ENCODE peak calls at places on chromosomes 1 and 21, in nine cellular contexts. One of them, this sample, is unnamed.

GRCh38 chr1:113859478-113860175 is 11.9 kb downstream of the PTPN22 start:
- ATAC-seq in stimulated activated naive CD8-positive, alpha-beta T cell treated with anti-CD3 and anti-CD28 coated beads, Interleukin-15, Interleukin-2, amounts not matched to agents 100 U/mL and 50 U/mL, for 24 hours: peak; percentile 75
- ATAC-seq in A549: no peak
- ATAC-seq in activated CD8-positive, alpha-beta memory T cell treated with anti-CD3 and anti-CD28 coated beads, Interleukin-2, amount 10 ng/mL, durations not matched to agents 7 days and 5 days: peak; percentile 67
- ATAC-seq in natural killer cell: peak; percentile 86
- ATAC-seq in foreskin keratinocyte: no peak
- ATAC-seq in left ventricle myocardium superior: no peak
- ATAC-seq in body of pancreas: no peak
- ATAC-seq in omental fat pad: no peak
- ATAC-seq in this sample: peak; percentile 40

GRCh38 chr1:229855999-229856650 is 210.9 kb upstream of the GALNT2 start:
- ATAC-seq in stimulated activated naive CD8-positive, alpha-beta T cell treated with anti-CD3 and anti-CD28 coated beads, Interleukin-15, Interleukin-2, amounts not matched to agents 100 U/mL and 50 U/mL, for 24 hours: peak; percentile 53
- ATAC-seq in A549: no peak
- ATAC-seq in activated CD8-positive, alpha-beta memory T cell treated with anti-CD3 and anti-CD28 coated beads, Interleukin-2, amount 10 ng/mL, durations not matched to agents 7 days and 5 days: peak; percentile 69
- ATAC-seq in natural killer cell: peak; percentile 85
- ATAC-seq in foreskin keratinocyte: no peak
- ATAC-seq in left ventricle myocardium superior: peak; percentile 42
- ATAC-seq in body of pancreas: peak; percentile 96
- ATAC-seq in omental fat pad: no peak
- ATAC-seq in this sample: peak; percentile 63

GRCh38 chr1:94798472-94798871 is 21.7 kb upstream of the SLC44A3 start:
- ATAC-seq in stimulated activated naive CD8-positive, alpha-beta T cell treated with anti-CD3 and anti-CD28 coated beads, Interleukin-15, Interleukin-2, amounts not matched to agents 100 U/mL and 50 U/mL, for 24 hours: no peak
- ATAC-seq in A549: no peak
- ATAC-seq in activated CD8-positive, alpha-beta memory T cell treated with anti-CD3 and anti-CD28 coated beads, Interleukin-2, amount 10 ng/mL, durations not matched to agents 7 days and 5 days: no peak
- ATAC-seq in natural killer cell: no peak
- ATAC-seq in foreskin keratinocyte: no peak
- ATAC-seq in left ventricle myocardium superior: no peak
- ATAC-seq in body of pancreas: no peak
- ATAC-seq in omental fat pad: no peak
- ATAC-seq in this sample: no peak

GRCh38 chr1:178650950-178651461 is 74.0 kb upstream of the RALGPS2 start:
- ATAC-seq in stimulated activated naive CD8-positive, alpha-beta T cell treated with anti-CD3 and anti-CD28 coated beads, Interleukin-15, Interleukin-2, amounts not matched to agents 100 U/mL and 50 U/mL, for 24 hours: no peak
- ATAC-seq in A549: peak; percentile 40
- ATAC-seq in activated CD8-positive, alpha-beta memory T cell treated with anti-CD3 and anti-CD28 coated beads, Interleukin-2, amount 10 ng/mL, durations not matched to agents 7 days and 5 days: no peak
- ATAC-seq in natural killer cell: no peak
- ATAC-seq in foreskin keratinocyte: no peak
- ATAC-seq in left ventricle myocardium superior: no peak
- ATAC-seq in body of pancreas: no peak
- ATAC-seq in omental fat pad: no peak
- ATAC-seq in this sample: no peak

GRCh38 chr1:234535763-234536515 is 57.0 kb upstream of the TARBP1 start:
- ATAC-seq in stimulated activated naive CD8-positive, alpha-beta T cell treated with anti-CD3 and anti-CD28 coated beads, Interleukin-15, Interleukin-2, amounts not matched to agents 100 U/mL and 50 U/mL, for 24 hours: no peak
- ATAC-seq in A549: no peak
- ATAC-seq in activated CD8-positive, alpha-beta memory T cell treated with anti-CD3 and anti-CD28 coated beads, Interleukin-2, amount 10 ng/mL, durations not matched to agents 7 days and 5 days: no peak
- ATAC-seq in natural killer cell: no peak
- ATAC-seq in foreskin keratinocyte: no peak
- ATAC-seq in left ventricle myocardium superior: peak; percentile 46
- ATAC-seq in body of pancreas: no peak
- ATAC-seq in omental fat pad: no peak
- ATAC-seq in this sample: no peak

GRCh38 chr1:110874303-110875215 is 1.6 kb downstream of the CD53 start:
- ATAC-seq in stimulated activated naive CD8-positive, alpha-beta T cell treated with anti-CD3 and anti-CD28 coated beads, Interleukin-15, Interleukin-2, amounts not matched to agents 100 U/mL and 50 U/mL, for 24 hours: peak; percentile 1
- ATAC-seq in A549: no peak
- ATAC-seq in activated CD8-positive, alpha-beta memory T cell treated with anti-CD3 and anti-CD28 coated beads, Interleukin-2, amount 10 ng/mL, durations not matched to agents 7 days and 5 days: peak; percentile 1
- ATAC-seq in natural killer cell: peak; percentile 19
- ATAC-seq in foreskin keratinocyte: no peak
- ATAC-seq in left ventricle myocardium superior: peak; percentile 36
- ATAC-seq in body of pancreas: no peak
- ATAC-seq in omental fat pad: no peak
- ATAC-seq in this sample: peak; percentile 18

GRCh38 chr1:43303477-43304286 is 2.9 kb downstream of the TIE1 start:
- ATAC-seq in stimulated activated naive CD8-positive, alpha-beta T cell treated with anti-CD3 and anti-CD28 coated beads, Interleukin-15, Interleukin-2, amounts not matched to agents 100 U/mL and 50 U/mL, for 24 hours: no peak
- ATAC-seq in A549: no peak
- ATAC-seq in activated CD8-positive, alpha-beta memory T cell treated with anti-CD3 and anti-CD28 coated beads, Interleukin-2, amount 10 ng/mL, durations not matched to agents 7 days and 5 days: no peak
- ATAC-seq in natural killer cell: no peak
- ATAC-seq in foreskin keratinocyte: no peak
- ATAC-seq in left ventricle myocardium superior: peak; percentile 34
- ATAC-seq in body of pancreas: no peak
- ATAC-seq in omental fat pad: no peak
- ATAC-seq in this sample: no peak

GRCh38 chr1:237204841-237205240 is 162.9 kb downstream of the RYR2 start:
- ATAC-seq in stimulated activated naive CD8-positive, alpha-beta T cell treated with anti-CD3 and anti-CD28 coated beads, Interleukin-15, Interleukin-2, amounts not matched to agents 100 U/mL and 50 U/mL, for 24 hours: no peak
- ATAC-seq in A549: no peak
- ATAC-seq in activated CD8-positive, alpha-beta memory T cell treated with anti-CD3 and anti-CD28 coated beads, Interleukin-2, amount 10 ng/mL, durations not matched to agents 7 days and 5 days: no peak
- ATAC-seq in natural killer cell: no peak
- ATAC-seq in foreskin keratinocyte: no peak
- ATAC-seq in left ventricle myocardium superior: peak; percentile 11
- ATAC-seq in body of pancreas: no peak
- ATAC-seq in omental fat pad: no peak
- ATAC-seq in this sample: no peak

GRCh38 chr1:155983191-155984023 is 5.1 kb upstream of the ARHGEF2 start:
- ATAC-seq in stimulated activated naive CD8-positive, alpha-beta T cell treated with anti-CD3 and anti-CD28 coated beads, Interleukin-15, Interleukin-2, amounts not matched to agents 100 U/mL and 50 U/mL, for 24 hours: no peak
- ATAC-seq in A549: peak; percentile 79
- ATAC-seq in activated CD8-positive, alpha-beta memory T cell treated with anti-CD3 and anti-CD28 coated beads, Interleukin-2, amount 10 ng/mL, durations not matched to agents 7 days and 5 days: no peak
- ATAC-seq in natural killer cell: no peak
- ATAC-seq in foreskin keratinocyte: peak; percentile 69
- ATAC-seq in left ventricle myocardium superior: peak; percentile 64
- ATAC-seq in body of pancreas: peak; percentile 19
- ATAC-seq in omental fat pad: peak; percentile 24
- ATAC-seq in this sample: peak; percentile 31

GRCh38 chr1:186513526-186513925 is 52.6 kb upstream of the PDC start:
- ATAC-seq in stimulated activated naive CD8-positive, alpha-beta T cell treated with anti-CD3 and anti-CD28 coated beads, Interleukin-15, Interleukin-2, amounts not matched to agents 100 U/mL and 50 U/mL, for 24 hours: no peak
- ATAC-seq in A549: no peak
- ATAC-seq in activated CD8-positive, alpha-beta memory T cell treated with anti-CD3 and anti-CD28 coated beads, Interleukin-2, amount 10 ng/mL, durations not matched to agents 7 days and 5 days: no peak
- ATAC-seq in natural killer cell: no peak
- ATAC-seq in foreskin keratinocyte: no peak
- ATAC-seq in left ventricle myocardium superior: no peak
- ATAC-seq in body of pancreas: no peak
- ATAC-seq in omental fat pad: no peak
- ATAC-seq in this sample: no peak

GRCh38 chr1:232950919-232951579 is 638 bp downstream of the NTPCR start:
- ATAC-seq in stimulated activated naive CD8-positive, alpha-beta T cell treated with anti-CD3 and anti-CD28 coated beads, Interleukin-15, Interleukin-2, amounts not matched to agents 100 U/mL and 50 U/mL, for 24 hours: peak; percentile 48
- ATAC-seq in A549: peak; percentile 69
- ATAC-seq in activated CD8-positive, alpha-beta memory T cell treated with anti-CD3 and anti-CD28 coated beads, Interleukin-2, amount 10 ng/mL, durations not matched to agents 7 days and 5 days: peak; percentile 28
- ATAC-seq in natural killer cell: peak; percentile 30
- ATAC-seq in foreskin keratinocyte: peak; percentile 5
- ATAC-seq in left ventricle myocardium superior: peak; percentile 52
- ATAC-seq in body of pancreas: no peak
- ATAC-seq in omental fat pad: no peak
- ATAC-seq in this sample: peak; percentile 67

GRCh38 chr21:37045139-37045538 is 27.7 kb downstream of the PIGP start:
- ATAC-seq in stimulated activated naive CD8-positive, alpha-beta T cell treated with anti-CD3 and anti-CD28 coated beads, Interleukin-15, Interleukin-2, amounts not matched to agents 100 U/mL and 50 U/mL, for 24 hours: no peak
- ATAC-seq in A549: no peak
- ATAC-seq in activated CD8-positive, alpha-beta memory T cell treated with anti-CD3 and anti-CD28 coated beads, Interleukin-2, amount 10 ng/mL, durations not matched to agents 7 days and 5 days: peak; percentile 65
- ATAC-seq in natural killer cell: no peak
- ATAC-seq in foreskin keratinocyte: no peak
- ATAC-seq in left ventricle myocardium superior: no peak
- ATAC-seq in body of pancreas: no peak
- ATAC-seq in omental fat pad: no peak
- ATAC-seq in this sample: no peak

GRCh38 chr1:2496087-2496622 is 20.1 kb downstream of the PLCH2 start:
- ATAC-seq in stimulated activated naive CD8-positive, alpha-beta T cell treated with anti-CD3 and anti-CD28 coated beads, Interleukin-15, Interleukin-2, amounts not matched to agents 100 U/mL and 50 U/mL, for 24 hours: no peak
- ATAC-seq in A549: no peak
- ATAC-seq in activated CD8-positive, alpha-beta memory T cell treated with anti-CD3 and anti-CD28 coated beads, Interleukin-2, amount 10 ng/mL, durations not matched to agents 7 days and 5 days: peak; percentile 53
- ATAC-seq in natural killer cell: peak; percentile 64
- ATAC-seq in foreskin keratinocyte: no peak
- ATAC-seq in left ventricle myocardium superior: no peak
- ATAC-seq in body of pancreas: no peak
- ATAC-seq in omental fat pad: no peak
- ATAC-seq in this sample: no peak

GRCh38 chr1:202069670-202070069 is 53.0 kb upstream of the GPR37L1 start:
- ATAC-seq in stimulated activated naive CD8-positive, alpha-beta T cell treated with anti-CD3 and anti-CD28 coated beads, Interleukin-15, Interleukin-2, amounts not matched to agents 100 U/mL and 50 U/mL, for 24 hours: no peak
- ATAC-seq in A549: no peak
- ATAC-seq in activated CD8-positive, alpha-beta memory T cell treated with anti-CD3 and anti-CD28 coated beads, Interleukin-2, amount 10 ng/mL, durations not matched to agents 7 days and 5 days: no peak
- ATAC-seq in natural killer cell: no peak
- ATAC-seq in foreskin keratinocyte: no peak
- ATAC-seq in left ventricle myocardium superior: no peak
- ATAC-seq in body of pancreas: peak; percentile 82
- ATAC-seq in omental fat pad: no peak
- ATAC-seq in this sample: no peak

GRCh38 chr1:44947060-44947773 is 39.2 kb downstream of the EIF2B3 start:
- ATAC-seq in stimulated activated naive CD8-positive, alpha-beta T cell treated with anti-CD3 and anti-CD28 coated beads, Interleukin-15, Interleukin-2, amounts not matched to agents 100 U/mL and 50 U/mL, for 24 hours: peak; percentile 36
- ATAC-seq in A549: no peak
- ATAC-seq in activated CD8-positive, alpha-beta memory T cell treated with anti-CD3 and anti-CD28 coated beads, Interleukin-2, amount 10 ng/mL, durations not matched to agents 7 days and 5 days: no peak
- ATAC-seq in natural killer cell: no peak
- ATAC-seq in foreskin keratinocyte: no peak
- ATAC-seq in left ventricle myocardium superior: peak; percentile 93
- ATAC-seq in body of pancreas: peak; percentile 69
- ATAC-seq in omental fat pad: peak; percentile 57
- ATAC-seq in this sample: peak; percentile 34

GRCh38 chr1:18866314-18866713 is 6.9 kb upstream of the TAS1R2 start:
- ATAC-seq in stimulated activated naive CD8-positive, alpha-beta T cell treated with anti-CD3 and anti-CD28 coated beads, Interleukin-15, Interleukin-2, amounts not matched to agents 100 U/mL and 50 U/mL, for 24 hours: no peak
- ATAC-seq in A549: no peak
- ATAC-seq in activated CD8-positive, alpha-beta memory T cell treated with anti-CD3 and anti-CD28 coated beads, Interleukin-2, amount 10 ng/mL, durations not matched to agents 7 days and 5 days: no peak
- ATAC-seq in natural killer cell: no peak
- ATAC-seq in foreskin keratinocyte: no peak
- ATAC-seq in left ventricle myocardium superior: no peak
- ATAC-seq in body of pancreas: no peak
- ATAC-seq in omental fat pad: no peak
- ATAC-seq in this sample: no peak

GRCh38 chr21:42581676-42582371 is 68.2 kb downstream of the SLC37A1 start:
- ATAC-seq in stimulated activated naive CD8-positive, alpha-beta T cell treated with anti-CD3 and anti-CD28 coated beads, Interleukin-15, Interleukin-2, amounts not matched to agents 100 U/mL and 50 U/mL, for 24 hours: no peak
- ATAC-seq in A549: no peak
- ATAC-seq in activated CD8-positive, alpha-beta memory T cell treated with anti-CD3 and anti-CD28 coated beads, Interleukin-2, amount 10 ng/mL, durations not matched to agents 7 days and 5 days: no peak
- ATAC-seq in natural killer cell: no peak
- ATAC-seq in foreskin keratinocyte: no peak
- ATAC-seq in left ventricle myocardium superior: no peak
- ATAC-seq in body of pancreas: no peak
- ATAC-seq in omental fat pad: no peak
- ATAC-seq in this sample: no peak

GRCh38 chr1:154736840-154737239 is 128.9 kb upstream of the ADAR start:
- ATAC-seq in stimulated activated naive CD8-positive, alpha-beta T cell treated with anti-CD3 and anti-CD28 coated beads, Interleukin-15, Interleukin-2, amounts not matched to agents 100 U/mL and 50 U/mL, for 24 hours: peak; percentile 95
- ATAC-seq in A549: peak; percentile 62
- ATAC-seq in activated CD8-positive, alpha-beta memory T cell treated with anti-CD3 and anti-CD28 coated beads, Interleukin-2, amount 10 ng/mL, durations not matched to agents 7 days and 5 days: peak; percentile 63
- ATAC-seq in natural killer cell: no peak
- ATAC-seq in foreskin keratinocyte: peak; percentile 70
- ATAC-seq in left ventricle myocardium superior: no peak
- ATAC-seq in body of pancreas: no peak
- ATAC-seq in omental fat pad: peak; percentile 84
- ATAC-seq in this sample: peak; percentile 100

GRCh38 chr1:55718758-55719671 is 503.9 kb upstream of the USP24 start:
- ATAC-seq in stimulated activated naive CD8-positive, alpha-beta T cell treated with anti-CD3 and anti-CD28 coated beads, Interleukin-15, Interleukin-2, amounts not matched to agents 100 U/mL and 50 U/mL, for 24 hours: no peak
- ATAC-seq in A549: peak; percentile 96
- ATAC-seq in activated CD8-positive, alpha-beta memory T cell treated with anti-CD3 and anti-CD28 coated beads, Interleukin-2, amount 10 ng/mL, durations not matched to agents 7 days and 5 days: no peak
- ATAC-seq in natural killer cell: no peak
- ATAC-seq in foreskin keratinocyte: no peak
- ATAC-seq in left ventricle myocardium superior: peak; percentile 93
- ATAC-seq in body of pancreas: peak; percentile 69
- ATAC-seq in omental fat pad: peak; percentile 96
- ATAC-seq in this sample: no peak

GRCh38 chr1:225449774-225450173 is 21.9 kb upstream of the LBR start:
- ATAC-seq in stimulated activated naive CD8-positive, alpha-beta T cell treated with anti-CD3 and anti-CD28 coated beads, Interleukin-15, Interleukin-2, amounts not matched to agents 100 U/mL and 50 U/mL, for 24 hours: no peak
- ATAC-seq in A549: no peak
- ATAC-seq in activated CD8-positive, alpha-beta memory T cell treated with anti-CD3 and anti-CD28 coated beads, Interleukin-2, amount 10 ng/mL, durations not matched to agents 7 days and 5 days: no peak
- ATAC-seq in natural killer cell: no peak
- ATAC-seq in foreskin keratinocyte: no peak
- ATAC-seq in left ventricle myocardium superior: no peak
- ATAC-seq in body of pancreas: no peak
- ATAC-seq in omental fat pad: no peak
- ATAC-seq in this sample: no peak

GRCh38 chr1:214004014-214004413 is 16.2 kb downstream of the PROX1 start:
- ATAC-seq in stimulated activated naive CD8-positive, alpha-beta T cell treated with anti-CD3 and anti-CD28 coated beads, Interleukin-15, Interleukin-2, amounts not matched to agents 100 U/mL and 50 U/mL, for 24 hours: no peak
- ATAC-seq in A549: no peak
- ATAC-seq in activated CD8-positive, alpha-beta memory T cell treated with anti-CD3 and anti-CD28 coated beads, Interleukin-2, amount 10 ng/mL, durations not matched to agents 7 days and 5 days: no peak
- ATAC-seq in natural killer cell: no peak
- ATAC-seq in foreskin keratinocyte: no peak
- ATAC-seq in left ventricle myocardium superior: peak; percentile 41
- ATAC-seq in body of pancreas: no peak
- ATAC-seq in omental fat pad: no peak
- ATAC-seq in this sample: no peak

GRCh38 chr1:169108897-169109560 is 2.5 kb downstream of the ATP1B1 start:
- ATAC-seq in stimulated activated naive CD8-positive, alpha-beta T cell treated with anti-CD3 and anti-CD28 coated beads, Interleukin-15, Interleukin-2, amounts not matched to agents 100 U/mL and 50 U/mL, for 24 hours: no peak
- ATAC-seq in A549: peak; percentile 33
- ATAC-seq in activated CD8-positive, alpha-beta memory T cell treated with anti-CD3 and anti-CD28 coated beads, Interleukin-2, amount 10 ng/mL, durations not matched to agents 7 days and 5 days: no peak
- ATAC-seq in natural killer cell: no peak
- ATAC-seq in foreskin keratinocyte: no peak
- ATAC-seq in left ventricle myocardium superior: no peak
- ATAC-seq in body of pancreas: no peak
- ATAC-seq in omental fat pad: no peak
- ATAC-seq in this sample: no peak

GRCh38 chr1:50930965-50931737 is 28.9 kb downstream of the FAF1 start:
- ATAC-seq in stimulated activated naive CD8-positive, alpha-beta T cell treated with anti-CD3 and anti-CD28 coated beads, Interleukin-15, Interleukin-2, amounts not matched to agents 100 U/mL and 50 U/mL, for 24 hours: peak; percentile 35
- ATAC-seq in A549: no peak
- ATAC-seq in activated CD8-positive, alpha-beta memory T cell treated with anti-CD3 and anti-CD28 coated beads, Interleukin-2, amount 10 ng/mL, durations not matched to agents 7 days and 5 days: no peak
- ATAC-seq in natural killer cell: no peak
- ATAC-seq in foreskin keratinocyte: no peak
- ATAC-seq in left ventricle myocardium superior: no peak
- ATAC-seq in body of pancreas: no peak
- ATAC-seq in omental fat pad: no peak
- ATAC-seq in this sample: no peak

GRCh38 chr1:65818966-65819365 is 26.3 kb downstream of the PDE4B start:
- ATAC-seq in stimulated activated naive CD8-positive, alpha-beta T cell treated with anti-CD3 and anti-CD28 coated beads, Interleukin-15, Interleukin-2, amounts not matched to agents 100 U/mL and 50 U/mL, for 24 hours: no peak
- ATAC-seq in A549: no peak
- ATAC-seq in activated CD8-positive, alpha-beta memory T cell treated with anti-CD3 and anti-CD28 coated beads, Interleukin-2, amount 10 ng/mL, durations not matched to agents 7 days and 5 days: no peak
- ATAC-seq in natural killer cell: no peak
- ATAC-seq in foreskin keratinocyte: no peak
- ATAC-seq in left ventricle myocardium superior: no peak
- ATAC-seq in body of pancreas: no peak
- ATAC-seq in omental fat pad: no peak
- ATAC-seq in this sample: no peak

GRCh38 chr1:10722803-10723202 is 73.6 kb downstream of the CASZ1 start:
- ATAC-seq in stimulated activated naive CD8-positive, alpha-beta T cell treated with anti-CD3 and anti-CD28 coated beads, Interleukin-15, Interleukin-2, amounts not matched to agents 100 U/mL and 50 U/mL, for 24 hours: no peak
- ATAC-seq in A549: no peak
- ATAC-seq in activated CD8-positive, alpha-beta memory T cell treated with anti-CD3 and anti-CD28 coated beads, Interleukin-2, amount 10 ng/mL, durations not matched to agents 7 days and 5 days: no peak
- ATAC-seq in natural killer cell: no peak
- ATAC-seq in foreskin keratinocyte: no peak
- ATAC-seq in left ventricle myocardium superior: no peak
- ATAC-seq in body of pancreas: no peak
- ATAC-seq in omental fat pad: no peak
- ATAC-seq in this sample: no peak

GRCh38 chr1:36397083-36397377 is 678 bp downstream of the LSM10 start:
- ATAC-seq in stimulated activated naive CD8-positive, alpha-beta T cell treated with anti-CD3 and anti-CD28 coated beads, Interleukin-15, Interleukin-2, amounts not matched to agents 100 U/mL and 50 U/mL, for 24 hours: peak; percentile 36
- ATAC-seq in A549: no peak
- ATAC-seq in activated CD8-positive, alpha-beta memory T cell treated with anti-CD3 and anti-CD28 coated beads, Interleukin-2, amount 10 ng/mL, durations not matched to agents 7 days and 5 days: peak; percentile 59
- ATAC-seq in natural killer cell: peak; percentile 3
- ATAC-seq in foreskin keratinocyte: no peak
- ATAC-seq in left ventricle myocardium superior: peak; percentile 62
- ATAC-seq in body of pancreas: peak; percentile 43
- ATAC-seq in omental fat pad: peak; percentile 41
- ATAC-seq in this sample: peak; percentile 24

GRCh38 chr1:63074321-63074720 is 248.0 kb upstream of the FOXD3 start:
- ATAC-seq in stimulated activated naive CD8-positive, alpha-beta T cell treated with anti-CD3 and anti-CD28 coated beads, Interleukin-15, Interleukin-2, amounts not matched to agents 100 U/mL and 50 U/mL, for 24 hours: no peak
- ATAC-seq in A549: no peak
- ATAC-seq in activated CD8-positive, alpha-beta memory T cell treated with anti-CD3 and anti-CD28 coated beads, Interleukin-2, amount 10 ng/mL, durations not matched to agents 7 days and 5 days: no peak
- ATAC-seq in natural killer cell: no peak
- ATAC-seq in foreskin keratinocyte: peak; percentile 30
- ATAC-seq in left ventricle myocardium superior: no peak
- ATAC-seq in body of pancreas: no peak
- ATAC-seq in omental fat pad: no peak
- ATAC-seq in this sample: no peak

GRCh38 chr1:9766759-9767442 is 56.9 kb downstream of the CLSTN1 start:
- ATAC-seq in stimulated activated naive CD8-positive, alpha-beta T cell treated with anti-CD3 and anti-CD28 coated beads, Interleukin-15, Interleukin-2, amounts not matched to agents 100 U/mL and 50 U/mL, for 24 hours: no peak
- ATAC-seq in A549: peak; percentile 91
- ATAC-seq in activated CD8-positive, alpha-beta memory T cell treated with anti-CD3 and anti-CD28 coated beads, Interleukin-2, amount 10 ng/mL, durations not matched to agents 7 days and 5 days: no peak
- ATAC-seq in natural killer cell: no peak
- ATAC-seq in foreskin keratinocyte: peak; percentile 95
- ATAC-seq in left ventricle myocardium superior: no peak
- ATAC-seq in body of pancreas: no peak
- ATAC-seq in omental fat pad: no peak
- ATAC-seq in this sample: no peak

GRCh38 chr1:16019580-16020277 is 1.9 kb upstream of the HSPB7 start:
- ATAC-seq in stimulated activated naive CD8-positive, alpha-beta T cell treated with anti-CD3 and anti-CD28 coated beads, Interleukin-15, Interleukin-2, amounts not matched to agents 100 U/mL and 50 U/mL, for 24 hours: no peak
- ATAC-seq in A549: no peak
- ATAC-seq in activated CD8-positive, alpha-beta memory T cell treated with anti-CD3 and anti-CD28 coated beads, Interleukin-2, amount 10 ng/mL, durations not matched to agents 7 days and 5 days: no peak
- ATAC-seq in natural killer cell: no peak
- ATAC-seq in foreskin keratinocyte: no peak
- ATAC-seq in left ventricle myocardium superior: peak; percentile 41
- ATAC-seq in body of pancreas: no peak
- ATAC-seq in omental fat pad: no peak
- ATAC-seq in this sample: no peak

This sample was measured in activated T-helper 17 cell treated with anti-CD3 and anti-CD28 coated beads, Interleukin-2, amount 50 U/mL, for 72 hours.